ENCODE peak calls at places on chromosomes 7 and 10, in nine cellular contexts. S, X, K, E, B, U, M, L and N are unnamed samples.

GRCh38 chr7:105127179-105127578 is 113.2 kb downstream of the KMT2E start:
- DNase-seq in S (no peak), X (no peak), K (no peak), E (no peak), B (no peak), U (no peak), M (no peak), L (no peak), N (no peak)

GRCh38 chr7:90320418-90320800 is 695 bp downstream of the FAM237B start:
- DNase-seq in S (no peak), X (no peak), K (peak; percentile 51), E (no peak), B (no peak), U (no peak), M (no peak), L (no peak), N (no peak)

GRCh38 chr10:60175418-60175817 is 214.3 kb downstream of the ANK3 start:
- DNase-seq in S (no peak), X (no peak), K (no peak), E (no peak), B (peak; percentile 74), U (peak; percentile 9), M (no peak), L (no peak), N (no peak)

GRCh38 chr7:112156412-112156811 is 49.8 kb downstream of the DOCK4 start:
- DNase-seq in S (no peak), X (no peak), K (no peak), E (no peak), B (no peak), U (no peak), M (no peak), L (no peak), N (no peak)

GRCh38 chr10:116270691-116271592 is 2.1 kb downstream of the GFRA1 start:
- DNase-seq in S (peak; percentile 85), X (no peak), K (no peak), E (no peak), B (no peak), U (no peak), M (peak; percentile 26), L (peak; percentile 69), N (no peak)

GRCh38 chr7:47417122-47417480 is 164.8 kb downstream of the TNS3 start:
- DNase-seq in S (no peak), X (no peak), K (no peak), E (no peak), B (no peak), U (no peak), M (no peak), L (no peak), N (no peak)

GRCh38 chr7:125126376-125126775 is 196.8 kb upstream of the POT1 start:
- DNase-seq in S (no peak), X (no peak), K (no peak), E (no peak), B (no peak), U (peak; percentile 74), M (no peak), L (no peak), N (peak; percentile 15)

GRCh38 chr10:71878327-71879034 is 27.4 kb upstream of the PSAP start:
- DNase-seq in S (no peak), X (no peak), K (peak; percentile 77), E (no peak), B (no peak), U (no peak), M (no peak), L (peak; percentile 32), N (no peak)

GRCh38 chr10:95482501-95483248 is 78.5 kb downstream of the SORBS1 start:
- DNase-seq in S (no peak), X (no peak), K (no peak), E (no peak), B (no peak), U (no peak), M (no peak), L (no peak), N (no peak)

GRCh38 chr10:37703074-37703473 is 154.3 kb downstream of the ZNF248 start:
- DNase-seq in S (no peak), X (no peak), K (no peak), E (no peak), B (no peak), U (no peak), M (no peak), L (no peak), N (no peak)

GRCh38 chr7:100034871-100035510 is 14.6 kb upstream of the ZSCAN21 start:
- DNase-seq in S (no peak), X (no peak), K (no peak), E (peak; percentile 89), B (no peak), U (peak; percentile 87), M (no peak), L (no peak), N (peak; percentile 55)

GRCh38 chr7:141974831-141975230 is 1.3 kb upstream of the TAS2R38 start:
- DNase-seq in S (no peak), X (no peak), K (peak; percentile 59), E (no peak), B (peak; percentile 52), U (no peak), M (no peak), L (peak; percentile 44), N (no peak)

GRCh38 chr7:139109983-139110411 is 477 bp upstream of the ZC3HAV1 start:
- DNase-seq in S (no peak), X (no peak), K (no peak), E (no peak), B (no peak), U (no peak), M (no peak), L (no peak), N (no peak)

GRCh38 chr7:139105037-139105382 is 4.5 kb downstream of the ZC3HAV1 start:
- DNase-seq in S (no peak), X (no peak), K (peak; percentile 41), E (no peak), B (no peak), U (no peak), M (no peak), L (no peak), N (no peak)

GRCh38 chr7:139108256-139109187 is 998 bp downstream of the ZC3HAV1 start:
- DNase-seq in S (no peak), X (peak; percentile 69), K (no peak), E (no peak), B (peak; percentile 23), U (peak; percentile 17), M (peak; percentile 22), L (peak; percentile 66), N (no peak)

GRCh38 chr7:139109188-139109982 is at the start of gene ZC3HAV1:
- DNase-seq in S (peak; percentile 89), X (peak; percentile 92), K (peak; percentile 90), E (peak; percentile 66), B (peak; percentile 71), U (peak; percentile 94), M (peak; percentile 83), L (peak; percentile 79), N (peak; percentile 49)

GRCh38 chr7:139106959-139107358 is 2.6 kb downstream of the ZC3HAV1 start:
- DNase-seq in S (no peak), X (no peak), K (no peak), E (no peak), B (peak; percentile 3), U (no peak), M (no peak), L (no peak), N (no peak)
- H3K4me3 ChIP-seq in S (peak overlapping the region; percentile 88), X (peak overlapping the region; percentile 90), K (peak overlapping the region; percentile 92), E (no peak overlapping the region), B (peak overlapping the region; percentile 96), U (no peak overlapping the region), M (no peak overlapping the region), L (no peak overlapping the region), N (no peak overlapping the region)

DNA sequence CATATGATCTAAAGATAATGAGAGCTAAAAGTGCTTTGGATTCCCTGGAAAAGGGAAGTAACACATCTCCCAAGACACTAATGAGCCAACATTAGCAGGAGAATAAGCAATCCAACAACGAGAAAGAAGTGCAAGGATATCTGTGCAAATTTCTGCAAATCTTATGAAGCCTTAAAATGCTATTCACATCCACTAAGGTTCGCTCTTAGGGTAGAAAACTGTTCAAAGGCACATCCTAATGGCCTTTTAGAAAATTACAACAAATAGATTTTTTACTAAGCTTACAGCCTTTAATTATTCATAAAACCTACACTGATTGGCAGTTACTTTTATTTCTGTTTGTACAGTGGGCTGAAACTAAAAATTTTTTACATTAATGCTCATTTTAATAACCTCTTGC is 100.3 kb downstream of the RAPGEF5 start:
- DNase-seq in S (no peak), X (no peak), K (no peak), E (no peak), B (no peak), U (peak; percentile 3), M (no peak), L (no peak), N (no peak)
- TF ChIP-seq CTCF in S (peak; percentile 6), X (no peak), K (no peak), E (peak; percentile 17), B (peak; percentile 15), U (no peak), M (no peak), L (no peak), N (no peak)

DNA sequence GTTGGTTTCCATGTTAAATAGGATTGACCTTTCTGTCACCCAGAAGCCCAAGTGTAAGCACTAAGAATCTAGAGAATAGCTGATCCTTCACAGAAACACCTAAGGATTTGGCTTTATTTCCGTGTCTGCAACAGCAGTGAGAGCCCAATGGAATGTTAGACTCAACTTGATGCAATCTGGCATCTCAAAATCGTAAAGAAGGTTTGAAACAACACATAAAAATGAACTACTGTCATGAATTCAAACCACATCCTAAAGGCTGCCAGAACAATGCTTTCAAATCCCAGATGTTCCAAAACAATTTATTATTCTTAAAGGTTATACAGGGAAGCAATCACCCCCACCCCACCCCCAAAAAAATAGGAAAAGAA is 18.6 kb downstream of the PPP1R3C start:
- DNase-seq in S (no peak), X (no peak), K (no peak), E (peak; percentile 78), B (peak; percentile 62), U (peak; percentile 74), M (no peak), L (no peak), N (peak; percentile 81)
- H3K4me3 ChIP-seq in S (peak overlapping the region; percentile 33), X (no peak overlapping the region), K (no peak overlapping the region), E (no peak overlapping the region), B (peak overlapping the region; percentile 35), U (no peak overlapping the region), M (no peak overlapping the region), L (no peak overlapping the region), N (no peak overlapping the region)

DNA sequence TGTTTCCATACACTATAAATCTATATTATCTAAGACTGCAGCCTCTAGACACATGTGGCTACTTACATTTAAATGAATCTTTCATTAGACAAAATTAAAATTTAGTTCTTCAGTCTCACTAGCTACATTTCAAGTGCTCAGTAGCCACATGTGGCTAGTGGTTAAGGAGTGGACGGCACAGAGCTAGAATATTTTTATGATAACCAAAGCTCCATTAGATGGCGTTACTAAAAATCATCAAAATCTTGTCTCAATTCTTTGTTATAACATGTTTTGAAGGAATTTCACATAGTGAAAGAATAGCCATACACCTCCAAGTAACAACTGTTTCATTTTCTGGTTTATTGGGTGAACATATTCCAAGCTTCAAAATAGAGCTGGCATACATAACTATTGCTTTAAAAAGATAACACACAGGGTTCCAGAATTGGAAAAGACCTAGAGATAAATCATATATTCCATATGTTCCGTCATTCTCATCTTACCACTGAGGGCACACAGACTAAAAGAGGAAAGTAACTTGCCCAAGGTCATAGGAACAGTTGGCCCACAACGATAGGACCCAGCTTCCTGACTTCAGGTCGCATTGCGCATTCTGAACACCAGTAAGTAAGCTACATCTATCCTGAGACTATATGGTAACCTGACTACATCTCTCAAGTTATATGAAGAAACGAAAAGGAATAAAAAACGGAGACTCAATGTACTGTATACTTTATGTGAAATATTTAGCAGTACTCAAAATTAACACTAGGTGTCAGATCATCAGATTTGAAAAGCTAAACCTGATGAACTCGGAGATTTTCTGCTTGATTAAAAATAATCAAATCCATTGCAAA is 66.6 kb downstream of the CAV1 start:
- DNase-seq in S (no peak), X (no peak), K (no peak), E (no peak), B (peak; percentile 74), U (no peak), M (no peak), L (no peak), N (no peak)
- TF ChIP-seq CTCF in S (peak; percentile 75), X (peak; percentile 16), K (no peak), E (peak; percentile 62), B (peak; percentile 70), U (peak; percentile 36), M (peak; percentile 56), L (peak; percentile 64), N (peak; percentile 33)